ENCODE peak calls at places on chromosome 2, in nine cellular contexts. One of them, this sample, is unnamed.

GRCh38 chr2:22800422-22800821 is 584.6 kb upstream of the KLHL29 start:
- DNase-seq in testis: no peak
- DNase-seq in AG04450: no peak
- DNase-seq in fibroblast of lung: no peak
- DNase-seq in brain microvascular endothelial cell: no peak
- DNase-seq in body of pancreas: no peak
- DNase-seq in esophagus squamous epithelium: no peak
- DNase-seq in upper lobe of right lung: no peak
- DNase-seq in HepG2: no peak
- DNase-seq in this sample: no peak

GRCh38 chr2:25664531-25665307 is 8.7 kb downstream of the DTNB start:
- DNase-seq in fibroblast of lung: peak; percentile 78
- DNase-seq in esophagus squamous epithelium: no peak
- DNase-seq in HepG2: peak; percentile 79
- DNase-seq in testis: peak; percentile 78
- DNase-seq in upper lobe of right lung: no peak
- DNase-seq in body of pancreas: peak; percentile 70
- DNase-seq in AG04450: peak; percentile 44
- DNase-seq in brain microvascular endothelial cell: peak; percentile 62
- DNase-seq in this sample: peak; percentile 67

GRCh38 chr2:55887906-55888625 is 35.5 kb downstream of the EFEMP1 start:
- DNase-seq in body of pancreas: no peak
- DNase-seq in esophagus squamous epithelium: no peak
- DNase-seq in AG04450: peak; percentile 63
- DNase-seq in HepG2: no peak
- DNase-seq in testis: no peak
- DNase-seq in upper lobe of right lung: no peak
- DNase-seq in brain microvascular endothelial cell: peak; percentile 60
- DNase-seq in fibroblast of lung: peak; percentile 96
- DNase-seq in this sample: no peak

GRCh38 chr2:187024739-187025138 is 175.8 kb upstream of the ZSWIM2 start:
- DNase-seq in fibroblast of lung: no peak
- DNase-seq in esophagus squamous epithelium: no peak
- DNase-seq in HepG2: no peak
- DNase-seq in body of pancreas: no peak
- DNase-seq in brain microvascular endothelial cell: no peak
- DNase-seq in AG04450: no peak
- DNase-seq in upper lobe of right lung: no peak
- DNase-seq in testis: no peak
- DNase-seq in this sample: no peak

GRCh38 chr2:173357351-173357750 is 2.7 kb downstream of the CDCA7 start:
- DNase-seq in brain microvascular endothelial cell: no peak
- DNase-seq in testis: no peak
- DNase-seq in fibroblast of lung: peak; percentile 25
- DNase-seq in body of pancreas: no peak
- DNase-seq in upper lobe of right lung: no peak
- DNase-seq in AG04450: no peak
- DNase-seq in HepG2: no peak
- DNase-seq in esophagus squamous epithelium: no peak
- DNase-seq in this sample: no peak

GRCh38 chr2:172434821-172435607 is 7.6 kb downstream of the ITGA6 start:
- DNase-seq in fibroblast of lung: peak; percentile 40
- DNase-seq in brain microvascular endothelial cell: no peak
- DNase-seq in HepG2: no peak
- DNase-seq in upper lobe of right lung: no peak
- DNase-seq in body of pancreas: no peak
- DNase-seq in AG04450: no peak
- DNase-seq in esophagus squamous epithelium: no peak
- DNase-seq in testis: no peak
- DNase-seq in this sample: no peak

GRCh38 chr2:231411871-231412615 is 16.5 kb downstream of the B3GNT7 start:
- DNase-seq in testis: peak; percentile 91
- DNase-seq in upper lobe of right lung: peak; percentile 94
- DNase-seq in AG04450: peak; percentile 50
- DNase-seq in HepG2: peak; percentile 79
- DNase-seq in brain microvascular endothelial cell: peak; percentile 73
- DNase-seq in fibroblast of lung: peak; percentile 72
- DNase-seq in esophagus squamous epithelium: peak; percentile 18
- DNase-seq in body of pancreas: peak; percentile 93
- DNase-seq in this sample: peak; percentile 92

GRCh38 chr2:203510256-203510940 is 24.7 kb downstream of the RAPH1 start:
- DNase-seq in fibroblast of lung: no peak
- DNase-seq in HepG2: no peak
- DNase-seq in body of pancreas: no peak
- DNase-seq in upper lobe of right lung: no peak
- DNase-seq in esophagus squamous epithelium: no peak
- DNase-seq in brain microvascular endothelial cell: no peak
- DNase-seq in AG04450: no peak
- DNase-seq in testis: no peak
- DNase-seq in this sample: no peak

GRCh38 chr2:126775300-126775985 is 119.5 kb downstream of the GYPC start:
- DNase-seq in AG04450: no peak
- DNase-seq in esophagus squamous epithelium: no peak
- DNase-seq in brain microvascular endothelial cell: no peak
- DNase-seq in body of pancreas: no peak
- DNase-seq in upper lobe of right lung: peak; percentile 51
- DNase-seq in HepG2: no peak
- DNase-seq in testis: no peak
- DNase-seq in fibroblast of lung: no peak
- DNase-seq in this sample: no peak

GRCh38 chr2:12613137-12613912 is 103.4 kb upstream of the TRIB2 start:
- DNase-seq in HepG2: no peak
- DNase-seq in upper lobe of right lung: no peak
- DNase-seq in esophagus squamous epithelium: no peak
- DNase-seq in testis: no peak
- DNase-seq in brain microvascular endothelial cell: no peak
- DNase-seq in AG04450: no peak
- DNase-seq in fibroblast of lung: no peak
- DNase-seq in body of pancreas: no peak
- DNase-seq in this sample: no peak

GRCh38 chr2:227805578-227805977 is 8.1 kb upstream of the CCL20 start:
- DNase-seq in esophagus squamous epithelium: no peak
- DNase-seq in testis: peak; percentile 30
- DNase-seq in HepG2: no peak
- DNase-seq in fibroblast of lung: no peak
- DNase-seq in brain microvascular endothelial cell: no peak
- DNase-seq in body of pancreas: no peak
- DNase-seq in upper lobe of right lung: peak; percentile 65
- DNase-seq in AG04450: no peak
- DNase-seq in this sample: no peak

GRCh38 chr2:43796206-43796605 is 22.4 kb downstream of the DYNC2LI1 start:
- DNase-seq in upper lobe of right lung: no peak
- DNase-seq in brain microvascular endothelial cell: no peak
- DNase-seq in testis: no peak
- DNase-seq in esophagus squamous epithelium: no peak
- DNase-seq in HepG2: no peak
- DNase-seq in fibroblast of lung: no peak
- DNase-seq in AG04450: no peak
- DNase-seq in body of pancreas: no peak
- DNase-seq in this sample: no peak

DNA sequence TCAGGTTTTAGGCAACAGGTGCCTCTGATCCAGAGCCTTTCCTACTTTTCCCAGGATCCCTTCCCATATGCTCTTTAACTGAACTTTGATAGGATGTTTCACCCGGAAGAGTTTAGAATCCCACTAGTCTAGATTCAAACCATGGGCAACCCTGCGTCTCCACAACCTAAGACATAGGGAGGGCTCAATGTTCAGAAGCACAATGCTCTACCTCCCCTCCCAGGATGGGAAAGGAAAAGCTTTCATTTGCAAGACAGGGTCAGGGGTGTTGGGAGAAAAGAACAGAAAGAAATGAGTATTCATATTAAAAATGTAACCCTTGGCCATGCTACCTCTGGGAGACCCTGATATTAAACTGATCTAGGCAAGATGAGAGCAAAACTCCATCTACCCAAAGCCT is 230.4 kb downstream of the MREG start:
- DNase-seq in brain microvascular endothelial cell: no peak
- DNase-seq in esophagus squamous epithelium: no peak
- DNase-seq in testis: no peak
- DNase-seq in upper lobe of right lung: no peak
- DNase-seq in body of pancreas: no peak
- DNase-seq in HepG2: no peak
- DNase-seq in AG04450: no peak
- DNase-seq in fibroblast of lung: no peak
- DNase-seq in this sample: no peak
- TF ChIP-seq CTCF in brain microvascular endothelial cell: no peak
- TF ChIP-seq CTCF in esophagus squamous epithelium: no peak
- TF ChIP-seq CTCF in testis: no peak
- TF ChIP-seq CTCF in upper lobe of right lung: no peak
- TF ChIP-seq CTCF in body of pancreas: no peak
- TF ChIP-seq CTCF in HepG2: peak; percentile 24
- TF ChIP-seq CTCF in AG04450: no peak
- TF ChIP-seq CTCF in fibroblast of lung: no peak
- TF ChIP-seq CTCF in this sample: no peak

GRCh38 chr2:155675920-155676319 is 656.6 kb downstream of the NR4A2 start:
- DNase-seq in testis: no peak
- DNase-seq in HepG2: no peak
- DNase-seq in upper lobe of right lung: no peak
- DNase-seq in brain microvascular endothelial cell: no peak
- DNase-seq in AG04450: no peak
- DNase-seq in body of pancreas: no peak
- DNase-seq in fibroblast of lung: no peak
- DNase-seq in esophagus squamous epithelium: no peak
- DNase-seq in this sample: no peak
- H3K4me3 ChIP-seq in testis: no peak overlapping the region
- H3K4me3 ChIP-seq in HepG2: no peak overlapping the region
- H3K4me3 ChIP-seq in upper lobe of right lung: no peak overlapping the region
- H3K4me3 ChIP-seq in brain microvascular endothelial cell: no peak overlapping the region
- H3K4me3 ChIP-seq in AG04450: no peak overlapping the region
- H3K4me3 ChIP-seq in body of pancreas: no peak overlapping the region
- H3K4me3 ChIP-seq in fibroblast of lung: no peak overlapping the region
- H3K4me3 ChIP-seq in esophagus squamous epithelium: no peak overlapping the region
- H3K4me3 ChIP-seq in this sample: no peak overlapping the region

GRCh38 chr2:27647289-27647688 is 16.1 kb downstream of the SUPT7L start:
- DNase-seq in upper lobe of right lung: no peak
- DNase-seq in body of pancreas: no peak
- DNase-seq in AG04450: no peak
- DNase-seq in esophagus squamous epithelium: no peak
- DNase-seq in testis: no peak
- DNase-seq in fibroblast of lung: no peak
- DNase-seq in brain microvascular endothelial cell: peak; percentile 24
- DNase-seq in HepG2: no peak
- DNase-seq in this sample: no peak

GRCh38 chr2:27651056-27651455 is 12.4 kb downstream of the SUPT7L start:
- DNase-seq in body of pancreas: no peak
- DNase-seq in testis: no peak
- DNase-seq in fibroblast of lung: no peak
- DNase-seq in AG04450: no peak
- DNase-seq in HepG2: no peak
- DNase-seq in brain microvascular endothelial cell: peak; percentile 27
- DNase-seq in esophagus squamous epithelium: no peak
- DNase-seq in upper lobe of right lung: no peak
- DNase-seq in this sample: peak; percentile 55

GRCh38 chr2:27652341-27652740 is 11.1 kb downstream of the SUPT7L start:
- DNase-seq in AG04450: no peak
- DNase-seq in upper lobe of right lung: no peak
- DNase-seq in fibroblast of lung: no peak
- DNase-seq in HepG2: no peak
- DNase-seq in body of pancreas: no peak
- DNase-seq in testis: no peak
- DNase-seq in brain microvascular endothelial cell: no peak
- DNase-seq in esophagus squamous epithelium: no peak
- DNase-seq in this sample: no peak

GRCh38 chr2:27645197-27645596 is 16.3 kb downstream of the GPN1 start:
- DNase-seq in upper lobe of right lung: no peak
- DNase-seq in brain microvascular endothelial cell: no peak
- DNase-seq in HepG2: no peak
- DNase-seq in fibroblast of lung: no peak
- DNase-seq in esophagus squamous epithelium: no peak
- DNase-seq in body of pancreas: no peak
- DNase-seq in testis: no peak
- DNase-seq in AG04450: no peak
- DNase-seq in this sample: no peak

DNA sequence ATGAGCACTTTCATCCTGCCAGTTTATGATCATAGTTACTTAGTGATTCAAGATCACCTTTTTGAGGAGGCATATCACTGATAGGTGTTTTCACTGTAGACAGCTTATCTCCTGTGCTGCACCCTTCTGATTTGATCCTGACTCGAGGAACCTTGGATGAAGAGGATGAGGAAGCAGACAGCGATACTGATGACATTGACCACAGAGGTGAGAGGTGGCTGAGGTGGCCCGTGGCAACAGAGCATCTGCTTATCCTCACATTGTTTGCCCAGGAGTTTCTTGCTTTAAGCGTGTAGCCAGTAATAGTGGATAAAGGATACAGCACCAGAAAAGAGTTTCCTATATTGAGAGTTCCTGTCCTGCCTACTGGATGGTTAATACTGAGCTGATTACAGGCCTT is 15.7 kb downstream of the SUPT7L start:
- DNase-seq in testis: no peak
- DNase-seq in AG04450: no peak
- DNase-seq in fibroblast of lung: no peak
- DNase-seq in HepG2: no peak
- DNase-seq in brain microvascular endothelial cell: no peak
- DNase-seq in upper lobe of right lung: no peak
- DNase-seq in body of pancreas: no peak
- DNase-seq in esophagus squamous epithelium: no peak
- DNase-seq in this sample: no peak
- H3K27me3 ChIP-seq in testis: no peaks in the 10 kb centered on the region
- H3K27me3 ChIP-seq in AG04450: no peaks in the 10 kb centered on the region
- H3K27me3 ChIP-seq in fibroblast of lung: no peaks in the 10 kb centered on the region
- H3K27me3 ChIP-seq in HepG2: no peaks in the 10 kb centered on the region
- H3K27me3 ChIP-seq in brain microvascular endothelial cell: no peaks in the 10 kb centered on the region
- H3K27me3 ChIP-seq in upper lobe of right lung: no peaks in the 10 kb centered on the region
- H3K27me3 ChIP-seq in body of pancreas: no peaks in the 10 kb centered on the region
- H3K27me3 ChIP-seq in esophagus squamous epithelium: no peaks in the 10 kb centered on the region
- H3K27me3 ChIP-seq in this sample: no peaks in the 10 kb centered on the region

GRCh38 chr2:130963058-130963848 is 126.5 kb downstream of the ARHGEF4 start:
- DNase-seq in brain microvascular endothelial cell: no peak
- DNase-seq in upper lobe of right lung: no peak
- DNase-seq in esophagus squamous epithelium: no peak
- DNase-seq in HepG2: no peak
- DNase-seq in testis: no peak
- DNase-seq in fibroblast of lung: no peak
- DNase-seq in AG04450: no peak
- DNase-seq in body of pancreas: no peak
- DNase-seq in this sample: peak; percentile 12

GRCh38 chr2:130967020-130967495 is 126.2 kb downstream of the FAM168B start:
- DNase-seq in HepG2: no peak
- DNase-seq in body of pancreas: no peak
- DNase-seq in AG04450: no peak
- DNase-seq in upper lobe of right lung: no peak
- DNase-seq in testis: no peak
- DNase-seq in esophagus squamous epithelium: no peak
- DNase-seq in fibroblast of lung: no peak
- DNase-seq in brain microvascular endothelial cell: no peak
- DNase-seq in this sample: no peak

GRCh38 chr2:130964931-130965330 is 128.2 kb downstream of the ARHGEF4 start:
- DNase-seq in AG04450: no peak
- DNase-seq in upper lobe of right lung: no peak
- DNase-seq in testis: no peak
- DNase-seq in body of pancreas: no peak
- DNase-seq in esophagus squamous epithelium: no peak
- DNase-seq in brain microvascular endothelial cell: no peak
- DNase-seq in HepG2: no peak
- DNase-seq in fibroblast of lung: no peak
- DNase-seq in this sample: no peak

GRCh38 chr2:130966149-130967019 is 126.9 kb downstream of the FAM168B start:
- DNase-seq in brain microvascular endothelial cell: no peak
- DNase-seq in AG04450: no peak
- DNase-seq in testis: no peak
- DNase-seq in HepG2: no peak
- DNase-seq in esophagus squamous epithelium: no peak
- DNase-seq in body of pancreas: no peak
- DNase-seq in upper lobe of right lung: no peak
- DNase-seq in fibroblast of lung: no peak
- DNase-seq in this sample: no peak

GRCh38 chr2:130963849-130964793 is 127.4 kb downstream of the ARHGEF4 start:
- DNase-seq in brain microvascular endothelial cell: no peak
- DNase-seq in fibroblast of lung: no peak
- DNase-seq in HepG2: no peak
- DNase-seq in body of pancreas: no peak
- DNase-seq in esophagus squamous epithelium: no peak
- DNase-seq in testis: peak; percentile 52
- DNase-seq in AG04450: no peak
- DNase-seq in upper lobe of right lung: no peak
- DNase-seq in this sample: peak; percentile 80
- TF ChIP-seq CTCF in brain microvascular endothelial cell: peak; percentile 38
- TF ChIP-seq CTCF in fibroblast of lung: no peak
- TF ChIP-seq CTCF in HepG2: peak; percentile 70
- TF ChIP-seq CTCF in body of pancreas: no peak
- TF ChIP-seq CTCF in esophagus squamous epithelium: no peak
- TF ChIP-seq CTCF in testis: peak; percentile 21
- TF ChIP-seq CTCF in AG04450: peak; percentile 5
- TF ChIP-seq CTCF in upper lobe of right lung: no peak
- TF ChIP-seq CTCF in this sample: peak; percentile 95